ENCODE peak calls at places on chromosomes 11 and 22, in ten cellular contexts. O is sigmoid colon, J is heart right ventricle, K is left lung, E is gastrocnemius medialis, T is OCI-LY7, S is WERI-Rb-1, V is thyroid gland, N is tibial nerve, M is fibroblast of mammary gland. U is an unnamed sample.

GRCh38 chr11:2216400-2217064 is 44.9 kb upstream of the TH start:
- DNase-seq in O (no peak), J (no peak), K (no peak), E (no peak), T (no peak), S (no peak), V (no peak), N (no peak), M (no peak), U (no peak)

GRCh38 chr11:59172345-59173079 is 580 bp downstream of the DTX4 start:
- DNase-seq in O (no peak), J (peak; percentile 27), K (peak; percentile 87), E (no peak), T (peak; percentile 66), S (peak; percentile 11), V (peak; percentile 27), N (no peak), M (no peak), U (no peak)

GRCh38 chr22:49032821-49033220 is 794.9 kb downstream of the BRD1 start:
- DNase-seq in O (no peak), J (no peak), K (no peak), E (no peak), T (no peak), S (no peak), V (no peak), N (no peak), M (no peak), U (no peak)

GRCh38 chr11:11979487-11980117 is 28.8 kb downstream of the DKK3 start:
- DNase-seq in O (peak; percentile 78), J (no peak), K (no peak), E (peak; percentile 31), T (no peak), S (no peak), V (no peak), N (peak; percentile 23), M (peak; percentile 77), U (no peak)

GRCh38 chr11:11288972-11289616 is 64.0 kb downstream of the CSNK2A3 start:
- DNase-seq in O (peak; percentile 48), J (no peak), K (no peak), E (no peak), T (no peak), S (no peak), V (no peak), N (no peak), M (no peak), U (no peak)

GRCh38 chr11:68684385-68685356 is at the start of gene GAL:
- DNase-seq in O (peak; percentile 56), J (no peak), K (peak; percentile 80), E (no peak), T (no peak), S (no peak), V (no peak), N (no peak), M (no peak), U (no peak)

GRCh38 chr11:75400110-75400865 is 970 bp downstream of the RPS3 start:
- DNase-seq in O (no peak), J (no peak), K (no peak), E (no peak), T (peak; percentile 43), S (no peak), V (no peak), N (no peak), M (peak; percentile 30), U (no peak)

GRCh38 chr11:75667268-75667830 is 1.5 kb downstream of the MAP6 start:
- DNase-seq in O (no peak), J (peak; percentile 37), K (peak; percentile 84), E (no peak), T (no peak), S (peak; percentile 80), V (peak; percentile 67), N (no peak), M (no peak), U (no peak)

GRCh38 chr11:35390737-35391682 is 28.3 kb downstream of the SLC1A2 start:
- DNase-seq in O (no peak), J (no peak), K (peak; percentile 55), E (no peak), T (no peak), S (no peak), V (no peak), N (no peak), M (peak; percentile 87), U (no peak)

GRCh38 chr11:86678823-86679222 is 6.4 kb upstream of the ME3 start:
- DNase-seq in O (no peak), J (no peak), K (no peak), E (no peak), T (no peak), S (no peak), V (no peak), N (no peak), M (peak; percentile 43), U (no peak)

GRCh38 chr11:37657645-37658044 is 1059.6 kb upstream of the RAG2 start:
- DNase-seq in O (no peak), J (no peak), K (no peak), E (no peak), T (no peak), S (no peak), V (no peak), N (no peak), M (peak; percentile 2), U (no peak)
- TF ChIP-seq CTCF in O (no peak), J (peak; percentile 27), K (no peak), E (no peak), T (peak; percentile 24), S (peak; percentile 48), V (no peak), N (no peak), M (peak; percentile 28), U (peak; percentile 13)

GRCh38 chr11:47234669-47235075 is 13.9 kb downstream of the ACP2 start:
- DNase-seq in O (peak; percentile 85), J (no peak), K (no peak), E (no peak), T (no peak), S (no peak), V (peak; percentile 84), N (no peak), M (peak; percentile 45), U (no peak)
- H3K4me3 ChIP-seq in O (peak overlapping the region; percentile 12), J (no peak overlapping the region), K (no peak overlapping the region), E (no peak overlapping the region), T (no peak overlapping the region), S (no peak overlapping the region), V (no peak overlapping the region), N (no peak overlapping the region), M (no peak overlapping the region), U (peak overlapping the region; percentile 11)

GRCh38 chr11:131889146-131889577 is 518.7 kb downstream of the NTM start:
- DNase-seq in O (no peak), J (no peak), K (no peak), E (no peak), T (no peak), S (no peak), V (no peak), N (no peak), M (peak; percentile 73), U (peak; percentile 81)

GRCh38 chr11:131886201-131886600 is 515.8 kb downstream of the NTM start:
- DNase-seq in O (no peak), J (no peak), K (no peak), E (no peak), T (no peak), S (no peak), V (no peak), N (no peak), M (no peak), U (no peak)

GRCh38 chr11:131888230-131888826 is 517.9 kb downstream of the NTM start:
- DNase-seq in O (no peak), J (no peak), K (no peak), E (no peak), T (no peak), S (no peak), V (no peak), N (no peak), M (peak; percentile 85), U (peak; percentile 85)

GRCh38 chr11:131893103-131893502 is 522.7 kb downstream of the NTM start:
- DNase-seq in O (no peak), J (no peak), K (no peak), E (no peak), T (no peak), S (no peak), V (no peak), N (no peak), M (no peak), U (no peak)

GRCh38 chr11:131889760-131890620 is 519.6 kb downstream of the NTM start:
- DNase-seq in O (no peak), J (no peak), K (no peak), E (no peak), T (no peak), S (no peak), V (no peak), N (no peak), M (no peak), U (no peak)
- TF ChIP-seq CTCF in O (no peak), J (no peak), K (no peak), E (no peak), T (no peak), S (no peak), V (no peak), N (no peak), M (no peak), U (no peak)

GRCh38 chr22:26471522-26471921 is 12.1 kb downstream of the HPS4 start:
- DNase-seq in O (no peak), J (no peak), K (no peak), E (peak; percentile 93), T (no peak), S (no peak), V (no peak), N (no peak), M (no peak), U (no peak)
- H3K4me3 ChIP-seq in O (no peak overlapping the region), J (no peak overlapping the region), K (no peak overlapping the region), E (no peak overlapping the region), T (no peak overlapping the region), S (no peak overlapping the region), V (no peak overlapping the region), N (no peak overlapping the region), M (no peak overlapping the region), U (no peak overlapping the region)

GRCh38 chr11:60657880-60658279 is 41.5 kb upstream of the MS4A8 start:
- DNase-seq in O (no peak), J (no peak), K (no peak), E (no peak), T (no peak), S (peak; percentile 21), V (no peak), N (no peak), M (no peak), U (no peak)
- TF ChIP-seq CTCF in O (no peak), J (no peak), K (no peak), E (no peak), T (no peak), S (peak; percentile 32), V (no peak), N (no peak), M (no peak), U (no peak)

U was measured in AG09309.